ENCODE peak calls at places on chromosomes 13 and 19, in four cellular contexts. C, M, S and O are unnamed samples.
A peak's percentile ranks its signal among the peaks of the same experiment; 100 is the strongest.

GRCh38 chr13:46341112-46341711 is 45.8 kb downstream of the RUBCNL start:
- DNase-seq in C (peak; percentile 45), M (no peak), S (no peak), O (no peak)

GRCh38 chr13:48038763-48039162 is 1.2 kb downstream of the NUDT15 start:
- DNase-seq in C (peak; percentile 5), M (no peak), S (no peak), O (no peak)

GRCh38 chr13:110263906-110264305 is 43.1 kb downstream of the COL4A1 start:
- DNase-seq in C (no peak), M (no peak), S (no peak), O (no peak)

GRCh38 chr19:27966390-27966816 is 1246.5 kb downstream of the UQCRFS1 start:
- DNase-seq in C (peak; percentile 3), M (no peak), S (no peak), O (peak; percentile 44)

GRCh38 chr13:111065698-111066097 is 49.4 kb upstream of the ARHGEF7 start:
- DNase-seq in C (no peak), M (no peak), S (no peak), O (no peak)

GRCh38 chr13:91185294-91185863 is 162.1 kb upstream of the MIR17HG start:
- DNase-seq in C (peak; percentile 28), M (no peak), S (no peak), O (no peak)

GRCh38 chr19:46862504-46862835 is 1.7 kb downstream of the ARHGAP35 start:
- DNase-seq in C (no peak), M (no peak), S (no peak), O (no peak)

GRCh38 chr19:13099073-13099999 is 3.3 kb downstream of the LYL1 start:
- DNase-seq in C (no peak), M (no peak), S (no peak), O (no peak)

GRCh38 chr13:42477588-42478190 is 96.3 kb upstream of the TNFSF11 start:
- DNase-seq in C (peak; percentile 55), M (no peak), S (no peak), O (peak; percentile 53)

GRCh38 chr19:17125728-17126677 is 50.4 kb downstream of the MYO9B start:
- DNase-seq in C (no peak), M (no peak), S (peak; percentile 59), O (no peak)

GRCh38 chr13:74931698-74932433 is 550.1 kb downstream of the TBC1D4 start:
- DNase-seq in C (no peak), M (no peak), S (no peak), O (no peak)

GRCh38 chr19:42961119-42961518 is 24.1 kb upstream of the PSG7 start:
- DNase-seq in C (no peak), M (no peak), S (no peak), O (no peak)

GRCh38 chr19:44912854-44913253 is 1.6 kb upstream of the APOC1 start:
- DNase-seq in C (no peak), M (no peak), S (peak; percentile 76), O (no peak)

GRCh38 chr13:42994878-42995277 is 2.8 kb upstream of the EPSTI1 start:
- DNase-seq in C (no peak), M (no peak), S (no peak), O (no peak)

GRCh38 chr13:35995136-35995535 is 136.0 kb downstream of the DCLK1 start:
- DNase-seq in C (peak; percentile 27), M (no peak), S (no peak), O (no peak)

GRCh38 chr19:53977991-53978731 is 13.3 kb upstream of the CACNG6 start:
- DNase-seq in C (no peak), M (no peak), S (peak; percentile 75), O (no peak)

GRCh38 chr19:18894254-18895037 is 1.5 kb downstream of the CERS1 start:
- DNase-seq in C (no peak), M (peak; percentile 69), S (peak; percentile 95), O (peak; percentile 92)

GRCh38 chr19:6476155-6476895 is 5.3 kb downstream of the DENND1C start:
- DNase-seq in C (peak; percentile 59), M (no peak), S (peak; percentile 45), O (no peak)

GRCh38 chr13:24822640-24823039 is 58.7 kb downstream of the RNF17 start:
- DNase-seq in C (no peak), M (no peak), S (no peak), O (no peak)

GRCh38 chr19:7142771-7143170 is 73.3 kb downstream of the ZNF557 start:
- DNase-seq in C (no peak), M (no peak), S (no peak), O (no peak)

GRCh38 chr19:31054430-31054829 is 294.8 kb downstream of the TSHZ3 start:
- DNase-seq in C (peak; percentile 23), M (no peak), S (no peak), O (peak; percentile 9)

GRCh38 chr19:29509456-29509855 is 16.3 kb upstream of the VSTM2B start:
- DNase-seq in C (no peak), M (no peak), S (no peak), O (no peak)